ENCODE peak calls at places on chromosomes 2 and 18, in six cellular contexts. Y is hypothalamus; N is SK-N-SH; V is activated CD4-positive, alpha-beta T cell treated with anti-CD3 and anti-CD28 coated beads, Interleukin-2, amount 50 U/mL, for 48 hours; O is activated T-cell treated with anti-CD3 and anti-CD28 coated beads for 1 hour; U is AML-193. R is an unnamed sample.

GRCh38 chr18:51346404-51346803 is 148.9 kb upstream of the MEX3C start:
- DNase-seq in Y (no peak), N (no peak), V (no peak), O (no peak), U (no peak), R (no peak)

GRCh38 chr18:55452123-55452611 is 135.8 kb downstream of the TCF4 start:
- DNase-seq in Y (no peak), N (no peak), V (no peak), O (no peak), U (no peak), R (no peak)

GRCh38 chr2:185338104-185338503 is 400.5 kb upstream of the FSIP2 start:
- DNase-seq in Y (no peak), N (no peak), V (no peak), O (no peak), U (no peak), R (no peak)

GRCh38 chr2:152336854-152337510 is 2.0 kb downstream of the FMNL2 start:
- DNase-seq in Y (no peak), N (peak; percentile 50), V (no peak), O (no peak), U (no peak), R (no peak)

GRCh38 chr2:1755436-1756191 is 11.3 kb upstream of the PXDN start:
- DNase-seq in Y (no peak), N (no peak), V (no peak), O (no peak), U (no peak), R (peak; percentile 9)

GRCh38 chr18:5779922-5780321 is 115.4 kb downstream of the TMEM200C start:
- DNase-seq in Y (no peak), N (no peak), V (no peak), O (no peak), U (no peak), R (no peak)

GRCh38 chr18:68549257-68549871 is 165.5 kb downstream of the TMX3 start:
- DNase-seq in Y (no peak), N (no peak), V (no peak), O (no peak), U (no peak), R (no peak)

GRCh38 chr18:12278765-12279682 is 24.9 kb downstream of the CIDEA start:
- DNase-seq in Y (peak; percentile 66), N (no peak), V (no peak), O (no peak), U (no peak), R (peak; percentile 58)

GRCh38 chr2:35938838-35939237 is 416.7 kb upstream of the CRIM1 start:
- DNase-seq in Y (no peak), N (no peak), V (no peak), O (no peak), U (no peak), R (no peak)

GRCh38 chr2:181746844-181747243 is 66.5 kb upstream of the NEUROD1 start:
- DNase-seq in Y (no peak), N (no peak), V (no peak), O (no peak), U (no peak), R (no peak)

GRCh38 chr18:45276878-45277277 is 338.4 kb upstream of the SLC14A2 start:
- DNase-seq in Y (no peak), N (no peak), V (no peak), O (no peak), U (no peak), R (no peak)

GRCh38 chr18:31040982-31041345 is 1.6 kb downstream of the DSC3 start:
- DNase-seq in Y (no peak), N (peak; percentile 9), V (no peak), O (no peak), U (no peak), R (no peak)

GRCh38 chr2:236127010-236127409 is 41.2 kb downstream of the GBX2 start:
- DNase-seq in Y (no peak), N (no peak), V (no peak), O (no peak), U (no peak), R (no peak)

GRCh38 chr2:27566628-27567027 is 16.2 kb upstream of the ZNF512 start:
- DNase-seq in Y (no peak), N (no peak), V (no peak), O (no peak), U (no peak), R (no peak)

GRCh38 chr2:152548111-152548875 is 169.0 kb downstream of the PRPF40A start:
- DNase-seq in Y (no peak), N (no peak), V (no peak), O (no peak), U (no peak), R (no peak)

GRCh38 chr18:2411381-2411977 is 159.8 kb downstream of the METTL4 start:
- DNase-seq in Y (no peak), N (no peak), V (no peak), O (no peak), U (no peak), R (no peak)

GRCh38 chr18:3451166-3451988 is 1.4 kb downstream of the TGIF1 start:
- DNase-seq in Y (peak; percentile 81), N (peak; percentile 86), V (peak; percentile 94), O (peak; percentile 75), U (peak; percentile 48), R (peak; percentile 87)

GRCh38 chr2:157413342-157414035 is 30.4 kb downstream of the CYTIP start:
- DNase-seq in Y (no peak), N (no peak), V (peak; percentile 58), O (no peak), U (no peak), R (no peak)

GRCh38 chr2:106944220-106944619 is 58.3 kb upstream of the ST6GAL2 start:
- DNase-seq in Y (no peak), N (no peak), V (no peak), O (no peak), U (no peak), R (no peak)

GRCh38 chr2:219253753-219254589 is at the start of gene TUBA4A:
- DNase-seq in Y (peak; percentile 75), N (peak; percentile 98), V (peak; percentile 90), O (peak; percentile 93), U (peak; percentile 62), R (peak; percentile 87)

R was measured in dorsolateral prefrontal cortex.